ENCODE peak calls at places on chromosomes 3 and 15, in five cellular contexts. One of them, this sample, is unnamed. For H3K27me3, the result is how much of the 10 kb centered on the place peaks cover.

GRCh38 chr3:108528459-108529231 is 18.2 kb upstream of the MYH15 start:
- DNase-seq in colonic mucosa: no peak
- DNase-seq in left ventricle myocardium inferior: no peak
- DNase-seq in PC-3: no peak
- DNase-seq in HAP-1: no peak
- DNase-seq in this sample: no peak

GRCh38 chr15:100572362-100572983 is 29.5 kb downstream of the LINS1 start:
- DNase-seq in colonic mucosa: no peak
- DNase-seq in left ventricle myocardium inferior: no peak
- DNase-seq in PC-3: peak
- DNase-seq in HAP-1: no peak
- DNase-seq in this sample: no peak

GRCh38 chr3:125032683-125033082 is 23.1 kb downstream of the HEG1 start:
- DNase-seq in colonic mucosa: no peak
- DNase-seq in left ventricle myocardium inferior: no peak
- DNase-seq in PC-3: no peak
- DNase-seq in HAP-1: no peak
- DNase-seq in this sample: no peak

GRCh38 chr15:77023576-77024272 is 28.8 kb downstream of the PSTPIP1 start:
- DNase-seq in colonic mucosa: no peak
- DNase-seq in left ventricle myocardium inferior: no peak
- DNase-seq in PC-3: no peak
- DNase-seq in HAP-1: peak
- DNase-seq in this sample: peak

GRCh38 chr15:25875551-25875950 is 12.4 kb upstream of the ATP10A start:
- DNase-seq in colonic mucosa: no peak
- DNase-seq in left ventricle myocardium inferior: no peak
- DNase-seq in PC-3: no peak
- DNase-seq in HAP-1: no peak
- DNase-seq in this sample: no peak

GRCh38 chr3:139774570-139775302 is 97.0 kb upstream of the NMNAT3 start:
- DNase-seq in colonic mucosa: no peak
- DNase-seq in left ventricle myocardium inferior: no peak
- DNase-seq in PC-3: no peak
- DNase-seq in HAP-1: no peak
- DNase-seq in this sample: no peak

GRCh38 chr3:147130461-147130860 is 275.9 kb downstream of the ZIC4 start:
- DNase-seq in colonic mucosa: no peak
- DNase-seq in left ventricle myocardium inferior: no peak
- DNase-seq in PC-3: peak
- DNase-seq in HAP-1: no peak
- DNase-seq in this sample: no peak

GRCh38 chr3:152466784-152467183 is 198.1 kb downstream of the MBNL1 start:
- DNase-seq in colonic mucosa: no peak
- DNase-seq in left ventricle myocardium inferior: no peak
- DNase-seq in PC-3: peak
- DNase-seq in HAP-1: no peak
- DNase-seq in this sample: no peak

GRCh38 chr15:44066211-44066827 is 128.8 kb downstream of the FRMD5 start:
- DNase-seq in colonic mucosa: peak
- DNase-seq in left ventricle myocardium inferior: no peak
- DNase-seq in PC-3: peak
- DNase-seq in HAP-1: peak
- DNase-seq in this sample: no peak

GRCh38 chr15:67228286-67228685 is 26.2 kb downstream of the AAGAB start:
- DNase-seq in colonic mucosa: no peak
- DNase-seq in left ventricle myocardium inferior: no peak
- DNase-seq in PC-3: no peak
- DNase-seq in HAP-1: no peak
- DNase-seq in this sample: no peak

GRCh38 chr3:127455541-127456450 is 134.7 kb downstream of the TPRA1 start:
- DNase-seq in colonic mucosa: peak
- DNase-seq in left ventricle myocardium inferior: peak
- DNase-seq in PC-3: peak
- DNase-seq in HAP-1: peak
- DNase-seq in this sample: peak

GRCh38 chr3:127457746-127458145 is 132.8 kb downstream of the TPRA1 start:
- DNase-seq in colonic mucosa: no peak
- DNase-seq in left ventricle myocardium inferior: no peak
- DNase-seq in PC-3: no peak
- DNase-seq in HAP-1: no peak
- DNase-seq in this sample: no peak

GRCh38 chr3:127458698-127459097 is 131.8 kb downstream of the TPRA1 start:
- DNase-seq in colonic mucosa: no peak
- DNase-seq in left ventricle myocardium inferior: no peak
- DNase-seq in PC-3: no peak
- DNase-seq in HAP-1: peak
- DNase-seq in this sample: no peak

GRCh38 chr3:127456471-127457093 is 134.0 kb downstream of the TPRA1 start:
- DNase-seq in colonic mucosa: no peak
- DNase-seq in left ventricle myocardium inferior: no peak
- DNase-seq in PC-3: peak
- DNase-seq in HAP-1: no peak
- DNase-seq in this sample: peak

GRCh38 chr3:127457094-127457475 is 133.4 kb downstream of the TPRA1 start:
- DNase-seq in colonic mucosa: no peak
- DNase-seq in left ventricle myocardium inferior: peak
- DNase-seq in PC-3: peak
- DNase-seq in HAP-1: peak
- DNase-seq in this sample: peak
- H3K4me3 ChIP-seq in colonic mucosa: peak
- H3K4me3 ChIP-seq in left ventricle myocardium inferior: peak
- H3K4me3 ChIP-seq in PC-3: peak
- H3K4me3 ChIP-seq in HAP-1: no peak
- H3K4me3 ChIP-seq in this sample: no peak

DNA sequence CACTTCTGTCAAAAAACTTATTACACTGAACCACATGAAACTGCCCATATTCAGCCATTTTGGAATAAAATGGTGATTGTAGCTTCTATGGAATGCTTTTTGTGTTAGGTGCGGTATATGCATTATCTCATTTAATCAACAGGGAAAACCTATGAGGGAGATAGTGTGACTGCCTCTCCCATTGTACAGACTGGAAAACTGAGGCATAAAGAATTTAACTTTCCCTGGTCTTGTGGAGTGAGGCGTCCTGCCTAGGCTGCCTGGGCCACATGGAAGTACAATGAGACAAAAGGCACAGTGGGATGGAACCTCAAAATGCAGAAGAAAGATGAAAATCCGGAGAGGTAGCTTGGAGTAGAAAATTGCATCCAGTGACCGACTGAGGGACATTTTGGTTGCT is 80.2 kb downstream of the RPLP1 start:
- DNase-seq in colonic mucosa: no peak
- DNase-seq in left ventricle myocardium inferior: no peak
- DNase-seq in PC-3: no peak
- DNase-seq in HAP-1: no peak
- DNase-seq in this sample: peak
- H3K27me3 ChIP-seq in colonic mucosa: under half
- H3K27me3 ChIP-seq in left ventricle myocardium inferior: under half
- H3K27me3 ChIP-seq in PC-3: under half
- H3K27me3 ChIP-seq in HAP-1: under half
- H3K27me3 ChIP-seq in this sample: under half

GRCh38 chr3:149342413-149343340 is 9.2 kb upstream of the TM4SF18 start:
- DNase-seq in colonic mucosa: no peak
- DNase-seq in left ventricle myocardium inferior: no peak
- DNase-seq in PC-3: peak
- DNase-seq in HAP-1: peak
- DNase-seq in this sample: no peak

GRCh38 chr3:149343951-149344350 is 10.5 kb upstream of the TM4SF18 start:
- DNase-seq in colonic mucosa: no peak
- DNase-seq in left ventricle myocardium inferior: no peak
- DNase-seq in PC-3: no peak
- DNase-seq in HAP-1: peak
- DNase-seq in this sample: no peak

GRCh38 chr3:149336925-149337324 is 3.5 kb upstream of the TM4SF18 start:
- DNase-seq in colonic mucosa: no peak
- DNase-seq in left ventricle myocardium inferior: no peak
- DNase-seq in PC-3: no peak
- DNase-seq in HAP-1: no peak
- DNase-seq in this sample: no peak

GRCh38 chr3:149340310-149340933 is 7.0 kb upstream of the TM4SF18 start:
- DNase-seq in colonic mucosa: no peak
- DNase-seq in left ventricle myocardium inferior: no peak
- DNase-seq in PC-3: peak
- DNase-seq in HAP-1: no peak
- DNase-seq in this sample: no peak

DNA sequence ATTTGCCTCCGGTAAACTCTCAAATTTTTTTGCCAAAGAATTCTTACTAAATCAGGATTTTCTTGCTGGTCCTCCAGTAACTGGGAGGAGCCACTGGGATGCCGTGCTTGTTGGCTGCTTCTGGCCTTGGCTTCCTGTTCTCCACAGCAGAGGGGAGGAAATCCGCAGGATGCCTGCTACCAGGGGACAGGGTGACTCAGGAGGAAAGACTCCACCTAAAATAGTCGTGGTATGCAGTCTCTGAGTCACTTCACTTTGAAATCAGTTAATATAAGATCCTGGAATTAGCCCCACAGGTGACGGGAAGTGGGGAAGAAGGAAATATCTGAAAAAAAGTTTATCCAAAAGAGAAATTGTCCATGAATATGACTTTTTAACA is 6.5 kb upstream of the TM4SF18 start:
- DNase-seq in colonic mucosa: peak
- DNase-seq in left ventricle myocardium inferior: peak
- DNase-seq in PC-3: peak
- DNase-seq in HAP-1: peak
- DNase-seq in this sample: peak
- H3K4me3 ChIP-seq in colonic mucosa: no peak
- H3K4me3 ChIP-seq in left ventricle myocardium inferior: peak
- H3K4me3 ChIP-seq in PC-3: peak
- H3K4me3 ChIP-seq in HAP-1: no peak
- H3K4me3 ChIP-seq in this sample: no peak

DNA sequence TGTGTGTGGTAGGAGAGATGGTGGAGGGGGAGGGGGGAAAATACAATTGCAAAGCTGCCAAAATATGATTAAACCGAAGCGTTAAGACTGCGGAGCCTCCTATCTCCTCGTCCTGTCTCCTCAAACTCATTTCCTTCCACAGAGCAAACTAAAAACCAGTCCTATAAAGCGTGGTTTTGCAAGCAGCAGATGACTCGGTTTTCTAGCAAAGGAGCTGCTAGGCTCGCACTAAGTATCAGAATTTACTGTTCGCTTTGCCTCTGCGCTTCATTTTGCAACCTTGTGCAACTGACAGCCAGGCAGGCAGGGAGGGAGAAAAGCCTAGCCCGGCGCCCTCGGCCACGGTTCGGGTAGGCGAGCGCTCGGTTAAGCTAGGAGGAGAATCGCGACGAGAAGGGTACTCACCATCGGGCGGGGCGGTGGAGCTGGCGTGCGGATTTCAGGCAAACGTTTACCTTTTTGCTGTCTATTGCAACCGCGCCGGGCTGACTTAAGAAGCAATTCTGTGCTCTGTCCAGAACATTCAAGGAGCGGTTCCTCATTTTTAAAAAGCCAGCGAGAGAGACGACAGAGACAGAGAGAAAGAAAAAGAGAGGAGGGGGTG is 3.8 kb upstream of the NR2F2 start:
- DNase-seq in colonic mucosa: peak
- DNase-seq in left ventricle myocardium inferior: peak
- DNase-seq in PC-3: peak
- DNase-seq in HAP-1: peak
- DNase-seq in this sample: peak
- H3K27me3 ChIP-seq in colonic mucosa: under half
- H3K27me3 ChIP-seq in left ventricle myocardium inferior: half or more
- H3K27me3 ChIP-seq in PC-3: under half
- H3K27me3 ChIP-seq in HAP-1: under half
- H3K27me3 ChIP-seq in this sample: under half

DNA sequence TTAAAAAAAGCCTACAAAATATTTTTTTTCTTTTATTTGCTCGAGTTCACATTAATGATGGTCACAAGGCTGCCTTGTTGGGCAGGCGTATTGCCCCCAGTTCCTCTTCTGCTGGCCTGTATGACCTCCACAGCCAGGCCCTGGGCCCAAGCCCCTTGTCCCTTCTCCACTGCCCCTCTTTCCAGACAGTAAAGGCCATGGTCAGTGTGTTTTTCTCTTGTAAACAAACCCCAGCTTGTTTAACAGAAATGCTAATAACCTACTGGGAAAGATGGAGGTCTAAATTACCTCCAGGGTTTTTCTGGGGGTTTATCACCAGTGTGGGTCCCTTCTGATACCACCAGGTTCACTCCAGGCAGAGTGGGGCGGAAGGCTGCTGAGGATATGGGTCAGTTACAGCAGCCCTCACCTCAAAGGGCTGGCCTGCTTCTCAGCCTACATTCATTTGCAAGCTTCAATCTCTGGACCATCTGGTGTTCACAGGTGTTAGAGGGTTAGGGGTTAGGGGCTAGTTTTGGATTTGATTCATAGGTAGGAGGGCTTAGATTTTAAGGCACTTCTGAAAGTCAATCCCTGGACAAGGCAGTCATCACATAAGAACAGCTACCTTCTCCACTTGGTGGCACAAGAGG is 2.0 kb upstream of the MANF start:
- DNase-seq in colonic mucosa: no peak
- DNase-seq in left ventricle myocardium inferior: no peak
- DNase-seq in PC-3: no peak
- DNase-seq in HAP-1: no peak
- DNase-seq in this sample: no peak
- H3K4me3 ChIP-seq in colonic mucosa: no peak
- H3K4me3 ChIP-seq in left ventricle myocardium inferior: no peak
- H3K4me3 ChIP-seq in PC-3: peak
- H3K4me3 ChIP-seq in HAP-1: no peak
- H3K4me3 ChIP-seq in this sample: no peak

GRCh38 chr3:14598143-14598569 is 53.4 kb upstream of the CCDC174 start:
- DNase-seq in colonic mucosa: no peak
- DNase-seq in left ventricle myocardium inferior: no peak
- DNase-seq in PC-3: peak
- DNase-seq in HAP-1: peak
- DNase-seq in this sample: no peak

GRCh38 chr3:14601692-14602005 is 49.9 kb upstream of the CCDC174 start:
- DNase-seq in colonic mucosa: no peak
- DNase-seq in left ventricle myocardium inferior: no peak
- DNase-seq in PC-3: no peak
- DNase-seq in HAP-1: no peak
- DNase-seq in this sample: no peak

GRCh38 chr3:14599488-14599887 is 52.1 kb upstream of the CCDC174 start:
- DNase-seq in colonic mucosa: no peak
- DNase-seq in left ventricle myocardium inferior: no peak
- DNase-seq in PC-3: no peak
- DNase-seq in HAP-1: no peak
- DNase-seq in this sample: peak

GRCh38 chr3:14600856-14601610 is 50.5 kb upstream of the CCDC174 start:
- DNase-seq in colonic mucosa: no peak
- DNase-seq in left ventricle myocardium inferior: no peak
- DNase-seq in PC-3: no peak
- DNase-seq in HAP-1: no peak
- DNase-seq in this sample: no peak

DNA sequence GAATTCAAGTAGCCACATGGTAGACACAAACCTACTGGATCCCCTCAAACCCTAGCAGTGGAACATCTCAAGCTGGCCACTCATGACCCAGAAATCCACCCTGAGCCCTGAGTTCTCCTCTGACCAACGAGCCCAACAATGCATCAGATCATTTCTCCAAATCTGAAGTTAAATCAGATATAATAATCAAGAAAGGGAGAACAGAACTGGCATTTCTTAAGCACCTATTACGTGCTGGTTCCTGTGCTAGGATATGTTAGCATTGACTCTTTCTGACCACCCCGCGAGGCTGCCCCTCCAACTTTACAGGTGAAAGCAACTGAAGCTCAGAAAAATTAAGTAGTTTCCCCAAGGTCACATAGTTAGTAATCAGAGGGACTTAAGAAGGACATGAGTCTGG is 51.5 kb upstream of the CCDC174 start:
- DNase-seq in colonic mucosa: no peak
- DNase-seq in left ventricle myocardium inferior: no peak
- DNase-seq in PC-3: no peak
- DNase-seq in HAP-1: no peak
- DNase-seq in this sample: no peak
- H3K27me3 ChIP-seq in colonic mucosa: under half
- H3K27me3 ChIP-seq in left ventricle myocardium inferior: half or more
- H3K27me3 ChIP-seq in PC-3: under half
- H3K27me3 ChIP-seq in HAP-1: under half
- H3K27me3 ChIP-seq in this sample: under half

This sample was measured in tibial artery.